ENCODE peak calls at places on chromosomes 1 and 21, in six cellular contexts. T is stomach; W is substantia nigra; E is AG04450; H is naive thymus-derived CD4-positive, alpha-beta T cell; M is heart left ventricle. A is an unnamed sample.

GRCh38 chr1:175182347-175182746 is 10.2 kb downstream of the KIAA0040 start:
- DNase-seq in T (no peak), W (no peak), E (no peak), H (no peak), M (no peak), A (no peak)

GRCh38 chr1:234373938-234374240 is 633 bp downstream of the COA6 start:
- DNase-seq in T (no peak), W (no peak), E (no peak), H (no peak), M (no peak), A (no peak)

GRCh38 chr21:45482899-45483821 is 59.1 kb downstream of the SLC19A1 start:
- DNase-seq in T (no peak), W (no peak), E (no peak), H (peak), M (peak), A (no peak)

GRCh38 chr1:54331091-54331772 is 75.0 kb downstream of the SSBP3 start:
- DNase-seq in T (no peak), W (no peak), E (peak), H (no peak), M (peak), A (no peak)

GRCh38 chr1:15961492-15961891 is 14.4 kb downstream of the ZBTB17 start:
- DNase-seq in T (no peak), W (no peak), E (no peak), H (no peak), M (no peak), A (no peak)

GRCh38 chr1:58908539-58909161 is 124.8 kb upstream of the JUN start:
- DNase-seq in T (no peak), W (no peak), E (no peak), H (no peak), M (no peak), A (no peak)

GRCh38 chr1:8472668-8473067 is 154.8 kb downstream of the SLC45A1 start:
- DNase-seq in T (no peak), W (no peak), E (no peak), H (peak), M (no peak), A (no peak)

GRCh38 chr1:110454328-110454727 is 3.4 kb downstream of the PROK1 start:
- DNase-seq in T (no peak), W (no peak), E (no peak), H (no peak), M (no peak), A (no peak)

GRCh38 chr1:155000475-155000724 is 2.2 kb upstream of the ZBTB7B start:
- DNase-seq in T (peak), W (peak), E (no peak), H (no peak), M (no peak), A (peak)

GRCh38 chr1:12774801-12775345 is 1.3 kb downstream of the PRAMEF12 start:
- DNase-seq in T (no peak), W (no peak), E (no peak), H (no peak), M (no peak), A (no peak)

GRCh38 chr1:165533254-165533653 is 10.5 kb upstream of the LRRC52 start:
- DNase-seq in T (no peak), W (no peak), E (no peak), H (no peak), M (no peak), A (no peak)

GRCh38 chr1:25572708-25573590 is 29.5 kb downstream of the LDLRAP1 start:
- DNase-seq in T (peak), W (peak), E (no peak), H (peak), M (no peak), A (peak)

GRCh38 chr1:223022641-223023473 is 120.2 kb downstream of the TLR5 start:
- DNase-seq in T (no peak), W (no peak), E (no peak), H (no peak), M (no peak), A (no peak)

GRCh38 chr21:45861156-45861870 is 120.3 kb upstream of the COL6A1 start:
- DNase-seq in T (no peak), W (no peak), E (no peak), H (no peak), M (no peak), A (no peak)

GRCh38 chr1:172180886-172181285 is 239.6 kb upstream of the C1orf105 start:
- DNase-seq in T (peak), W (peak), E (no peak), H (peak), M (peak), A (no peak)

GRCh38 chr1:200302893-200303250 is 107.0 kb downstream of the ZNF281 start:
- DNase-seq in T (peak), W (peak), E (no peak), H (no peak), M (no peak), A (peak)

GRCh38 chr1:21141030-21141429 is 35.7 kb downstream of the EIF4G3 start:
- DNase-seq in T (no peak), W (no peak), E (no peak), H (no peak), M (no peak), A (no peak)

GRCh38 chr1:246587606-246588005 is 21.4 kb downstream of the CNST start:
- DNase-seq in T (no peak), W (no peak), E (no peak), H (no peak), M (no peak), A (no peak)

GRCh38 chr1:208026880-208027438 is 116.0 kb upstream of the CD34 start:
- DNase-seq in T (no peak), W (no peak), E (no peak), H (no peak), M (no peak), A (no peak)

GRCh38 chr1:162177126-162177525 is 107.6 kb downstream of the NOS1AP start:
- DNase-seq in T (no peak), W (no peak), E (no peak), H (no peak), M (peak), A (no peak)

GRCh38 chr1:183094376-183094775 is 71.2 kb downstream of the LAMC1 start:
- DNase-seq in T (no peak), W (no peak), E (no peak), H (no peak), M (no peak), A (no peak)

GRCh38 chr1:97308131-97308530 is 586.5 kb downstream of the PTBP2 start:
- DNase-seq in T (no peak), W (no peak), E (peak), H (no peak), M (no peak), A (no peak)

GRCh38 chr1:24048205-24048869 is 63.6 kb downstream of the MYOM3 start:
- DNase-seq in T (no peak), W (no peak), E (no peak), H (no peak), M (no peak), A (no peak)

GRCh38 chr21:18545908-18546307 is 142.3 kb upstream of the TMPRSS15 start:
- DNase-seq in T (no peak), W (no peak), E (no peak), H (no peak), M (no peak), A (no peak)

GRCh38 chr1:8059161-8059622 is 33.1 kb upstream of the ERRFI1 start:
- DNase-seq in T (no peak), W (no peak), E (no peak), H (no peak), M (no peak), A (no peak)

GRCh38 chr1:22132517-22133235 is 10.2 kb downstream of the WNT4 start:
- DNase-seq in T (no peak), W (no peak), E (no peak), H (no peak), M (no peak), A (no peak)

GRCh38 chr1:75765697-75766355 is 20.2 kb upstream of the RABGGTB start:
- DNase-seq in T (no peak), W (no peak), E (peak), H (no peak), M (no peak), A (no peak)

GRCh38 chr1:93703649-93704048 is 22.0 kb upstream of the BCAR3 start:
- DNase-seq in T (no peak), W (no peak), E (no peak), H (no peak), M (no peak), A (no peak)

GRCh38 chr1:156001021-156001681 is 19.6 kb downstream of the SSR2 start:
- DNase-seq in T (no peak), W (no peak), E (no peak), H (no peak), M (no peak), A (no peak)

GRCh38 chr1:143553627-143554026 is 418.2 kb downstream of the FAM72C start:
- DNase-seq in T (no peak), W (no peak), E (no peak), H (no peak), M (no peak), A (no peak)
- H3K27ac ChIP-seq in T (no peak), W (no peak), E (no peak), H (no peak), M (no peak), A (no peak)

GRCh38 chr1:117416004-117416403 is 48.8 kb downstream of the MAN1A2 start:
- DNase-seq in T (no peak), W (no peak), E (no peak), H (no peak), M (no peak), A (no peak)

GRCh38 chr1:117416546-117417117 is 49.4 kb downstream of the MAN1A2 start:
- DNase-seq in T (no peak), W (no peak), E (no peak), H (no peak), M (no peak), A (no peak)

GRCh38 chr1:117414943-117415342 is 47.7 kb downstream of the MAN1A2 start:
- DNase-seq in T (no peak), W (no peak), E (no peak), H (no peak), M (no peak), A (no peak)

GRCh38 chr1:117413412-117413811 is 46.2 kb downstream of the MAN1A2 start:
- DNase-seq in T (no peak), W (no peak), E (no peak), H (no peak), M (no peak), A (no peak)

DNA sequence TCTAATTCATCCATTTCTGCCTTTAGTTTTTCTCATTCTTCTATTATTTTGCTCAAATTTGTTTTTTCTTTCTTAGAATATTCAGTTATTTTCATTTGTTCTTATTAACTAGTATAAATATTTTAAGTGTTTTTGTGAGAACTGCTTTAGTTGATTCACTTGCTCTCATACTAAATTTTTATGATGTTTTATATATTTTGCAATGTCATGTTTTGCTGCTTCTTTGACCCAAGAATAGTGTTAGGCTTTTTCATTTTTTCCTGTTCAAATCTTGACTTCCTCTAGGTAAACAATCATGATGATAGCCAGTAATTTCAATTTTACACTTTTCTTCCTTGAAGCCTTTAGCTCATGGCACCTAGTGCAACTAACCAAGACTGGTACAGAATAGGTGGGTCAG is 45.2 kb downstream of the MAN1A2 start:
- DNase-seq in T (no peak), W (no peak), E (no peak), H (no peak), M (no peak), A (no peak)
- H3K27ac ChIP-seq in T (no peak), W (no peak), E (no peak), H (no peak), M (no peak), A (no peak)

DNA sequence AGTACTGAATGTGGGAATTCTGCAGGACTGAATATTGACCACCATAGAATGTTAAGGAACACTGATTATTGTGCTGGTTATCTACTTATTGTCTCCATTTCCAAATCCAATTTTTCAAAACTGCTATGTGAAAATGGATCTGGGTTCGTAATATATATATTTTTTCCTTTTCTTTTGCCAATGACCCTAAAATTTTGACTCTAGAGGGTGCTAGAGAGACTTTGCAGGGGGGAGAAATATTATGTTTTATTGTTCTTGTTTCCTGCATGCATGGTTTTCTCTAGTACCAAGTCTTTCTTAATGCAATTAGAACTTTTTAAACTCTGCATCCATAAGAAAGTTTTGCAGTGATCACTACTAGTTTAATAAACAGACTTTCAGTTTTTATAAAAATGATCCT is 1256.9 kb downstream of the BRINP3 start:
- DNase-seq in T (no peak), W (no peak), E (no peak), H (no peak), M (no peak), A (no peak)
- H3K27ac ChIP-seq in T (no peak), W (no peak), E (no peak), H (no peak), M (no peak), A (no peak)

DNA sequence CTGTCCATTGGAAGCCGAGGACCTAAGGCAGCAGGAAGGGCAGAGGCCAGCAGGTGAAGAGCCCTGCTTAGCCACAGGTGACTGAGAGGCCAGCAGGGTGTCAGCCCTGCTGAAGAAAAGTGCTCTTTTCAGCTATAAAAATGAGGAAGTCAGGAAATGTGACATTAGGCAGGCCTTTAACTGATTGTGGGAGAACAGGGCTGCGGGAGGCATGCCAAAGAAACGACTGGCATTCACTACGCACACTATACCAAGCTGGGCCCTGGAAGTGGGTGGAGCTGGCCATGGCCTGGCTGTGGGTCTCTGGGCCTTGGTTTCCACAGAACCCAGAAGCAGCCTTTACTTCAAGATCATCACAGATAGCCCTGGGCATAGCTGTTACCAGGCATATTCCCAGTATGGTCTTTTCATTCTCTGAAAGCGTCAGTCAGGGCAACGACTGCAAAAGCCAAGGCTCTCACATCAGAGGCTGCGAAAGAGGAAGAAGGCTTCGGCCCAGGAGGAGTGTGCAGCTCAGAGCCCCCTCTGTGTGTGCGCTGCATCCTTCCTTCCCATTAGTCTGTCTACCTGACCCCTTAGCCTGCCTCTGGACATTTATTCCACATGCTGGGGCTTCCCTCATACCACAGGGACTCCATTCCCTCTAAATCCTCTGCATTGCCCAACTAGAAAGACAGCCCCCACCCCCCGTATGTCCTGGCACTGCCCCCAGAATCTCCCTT is 14.3 kb downstream of the SLC2A1 start:
- DNase-seq in T (peak), W (peak), E (no peak), H (no peak), M (peak), A (peak)
- H3K27ac ChIP-seq in T (peak), W (peak), E (peak), H (peak), M (peak), A (peak)

GRCh38 chr1:197066719-197067456 is at the start of gene F13B:
- DNase-seq in T (no peak), W (no peak), E (no peak), H (no peak), M (no peak), A (no peak)

GRCh38 chr1:197066277-197066676 is 783 bp downstream of the F13B start:
- DNase-seq in T (no peak), W (no peak), E (no peak), H (no peak), M (no peak), A (no peak)

GRCh38 chr1:197063212-197063611 is 3.8 kb downstream of the F13B start:
- DNase-seq in T (no peak), W (no peak), E (no peak), H (no peak), M (no peak), A (no peak)

GRCh38 chr1:197065549-197065948 is 1.5 kb downstream of the F13B start:
- DNase-seq in T (no peak), W (no peak), E (no peak), H (no peak), M (no peak), A (no peak)

DNA sequence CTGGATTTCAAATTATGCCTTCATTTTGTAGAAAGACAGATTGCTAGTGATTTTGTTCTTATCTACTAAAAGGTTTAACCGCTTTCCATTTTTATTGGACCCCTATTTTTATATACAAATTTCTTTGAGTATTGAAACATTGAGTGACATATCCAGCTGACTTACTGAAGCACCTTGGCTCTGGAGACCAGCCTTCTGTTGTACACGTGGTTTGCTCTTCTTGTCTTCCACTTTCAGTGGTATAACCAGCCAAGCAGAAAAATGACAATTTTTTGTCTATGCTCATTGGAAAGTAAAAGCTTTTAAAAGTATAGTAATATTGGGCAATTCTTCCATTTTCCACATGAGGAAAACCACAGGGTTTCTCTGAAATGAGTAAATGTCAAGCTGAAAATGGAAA is 4.4 kb downstream of the F13B start:
- DNase-seq in T (no peak), W (no peak), E (no peak), H (no peak), M (no peak), A (no peak)
- H3K27ac ChIP-seq in T (no peak), W (no peak), E (no peak), H (no peak), M (no peak), A (no peak)

DNA sequence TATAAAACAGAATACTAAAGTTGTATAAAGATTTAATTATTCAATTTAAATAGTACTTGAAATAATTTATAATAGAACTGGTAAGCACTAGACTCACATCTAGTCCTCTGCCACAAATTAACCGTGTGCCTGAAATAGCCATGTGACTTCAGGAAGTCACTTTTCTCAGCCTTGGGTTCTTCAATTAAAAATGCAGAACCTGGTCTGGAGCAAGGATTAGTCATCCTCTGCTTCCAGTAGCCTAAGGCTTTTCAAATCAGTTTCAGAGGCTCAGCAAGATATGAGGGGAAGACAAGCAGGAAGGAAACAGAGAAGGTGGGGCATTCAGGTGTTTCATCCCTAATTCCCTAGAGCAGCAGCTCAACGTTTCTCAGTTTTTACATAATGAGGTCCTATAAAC is 23.0 kb downstream of the DPH5 start:
- DNase-seq in T (no peak), W (no peak), E (no peak), H (no peak), M (no peak), A (no peak)
- H3K27ac ChIP-seq in T (peak), W (no peak), E (no peak), H (no peak), M (peak), A (peak)

DNA sequence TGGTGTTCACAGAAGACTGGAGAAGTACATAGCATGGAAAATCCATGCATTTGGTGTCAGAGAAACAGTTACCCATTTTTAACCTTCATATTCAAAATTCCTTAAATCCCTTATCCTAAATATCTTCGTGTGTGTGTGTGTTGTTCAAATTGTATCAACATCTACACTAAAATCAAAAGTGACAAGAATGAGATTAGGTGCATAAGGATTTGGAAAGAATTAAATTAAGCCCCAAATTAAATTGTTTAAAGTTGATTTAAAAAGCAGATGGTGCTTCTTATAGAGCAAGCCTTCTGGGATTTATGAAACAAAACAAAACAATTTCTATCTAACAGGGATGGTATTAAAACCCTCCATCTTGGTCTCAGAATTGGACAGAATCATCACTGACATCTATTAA is 4.7 kb downstream of the RSPH1 start:
- DNase-seq in T (no peak), W (no peak), E (no peak), H (no peak), M (no peak), A (no peak)
- H3K27ac ChIP-seq in T (no peak), W (no peak), E (no peak), H (no peak), M (no peak), A (no peak)